ENCODE peak calls at places on chromosomes 6 and 20, in ten cellular contexts. One of them, this sample, is unnamed.

GRCh38 chr20:33835773-33836172 is 24.6 kb downstream of the CHMP4B start:
- DNase-seq in hepatocyte: no peak
- DNase-seq in psoas muscle: peak; percentile 46
- DNase-seq in brain microvascular endothelial cell: no peak
- DNase-seq in HCT116: no peak
- DNase-seq in astrocyte: no peak
- DNase-seq in A549: no peak
- DNase-seq in neural progenitor cell: no peak
- DNase-seq in B cell: no peak
- DNase-seq in coronary artery: no peak
- DNase-seq in this sample: no peak

GRCh38 chr20:57990396-57990987 is 238.0 kb downstream of the ANKRD60 start:
- DNase-seq in hepatocyte: no peak
- DNase-seq in psoas muscle: peak; percentile 45
- DNase-seq in brain microvascular endothelial cell: no peak
- DNase-seq in HCT116: no peak
- DNase-seq in astrocyte: peak; percentile 85
- DNase-seq in A549: no peak
- DNase-seq in neural progenitor cell: no peak
- DNase-seq in B cell: no peak
- DNase-seq in coronary artery: no peak
- DNase-seq in this sample: no peak

GRCh38 chr6:163707385-163708355 is 293.2 kb downstream of the QKI start:
- DNase-seq in hepatocyte: no peak
- DNase-seq in psoas muscle: no peak
- DNase-seq in brain microvascular endothelial cell: no peak
- DNase-seq in HCT116: no peak
- DNase-seq in astrocyte: no peak
- DNase-seq in A549: no peak
- DNase-seq in neural progenitor cell: no peak
- DNase-seq in B cell: peak; percentile 57
- DNase-seq in coronary artery: no peak
- DNase-seq in this sample: peak; percentile 57

GRCh38 chr20:57675773-57676172 is 34.0 kb downstream of the PMEPA1 start:
- DNase-seq in hepatocyte: no peak
- DNase-seq in psoas muscle: no peak
- DNase-seq in brain microvascular endothelial cell: no peak
- DNase-seq in HCT116: no peak
- DNase-seq in astrocyte: no peak
- DNase-seq in A549: no peak
- DNase-seq in neural progenitor cell: no peak
- DNase-seq in B cell: no peak
- DNase-seq in coronary artery: no peak
- DNase-seq in this sample: no peak

GRCh38 chr20:8255945-8256632 is 124.0 kb downstream of the PLCB1 start:
- DNase-seq in hepatocyte: no peak
- DNase-seq in psoas muscle: no peak
- DNase-seq in brain microvascular endothelial cell: no peak
- DNase-seq in HCT116: no peak
- DNase-seq in astrocyte: no peak
- DNase-seq in A549: no peak
- DNase-seq in neural progenitor cell: peak; percentile 6
- DNase-seq in B cell: no peak
- DNase-seq in coronary artery: no peak
- DNase-seq in this sample: no peak

GRCh38 chr6:54493138-54493537 is 184.9 kb downstream of the TINAG start:
- DNase-seq in hepatocyte: no peak
- DNase-seq in psoas muscle: no peak
- DNase-seq in brain microvascular endothelial cell: peak; percentile 27
- DNase-seq in HCT116: peak; percentile 29
- DNase-seq in astrocyte: peak; percentile 72
- DNase-seq in A549: peak; percentile 1
- DNase-seq in neural progenitor cell: no peak
- DNase-seq in B cell: no peak
- DNase-seq in coronary artery: no peak
- DNase-seq in this sample: no peak

GRCh38 chr20:32456869-32457421 is 98.8 kb downstream of the ASXL1 start:
- DNase-seq in hepatocyte: peak; percentile 90
- DNase-seq in psoas muscle: peak; percentile 60
- DNase-seq in brain microvascular endothelial cell: no peak
- DNase-seq in HCT116: no peak
- DNase-seq in astrocyte: no peak
- DNase-seq in A549: peak; percentile 90
- DNase-seq in neural progenitor cell: peak; percentile 91
- DNase-seq in B cell: peak; percentile 58
- DNase-seq in coronary artery: no peak
- DNase-seq in this sample: peak; percentile 90

GRCh38 chr6:84779380-84779779 is 15.0 kb upstream of the TBX18 start:
- DNase-seq in hepatocyte: no peak
- DNase-seq in psoas muscle: no peak
- DNase-seq in brain microvascular endothelial cell: no peak
- DNase-seq in HCT116: no peak
- DNase-seq in astrocyte: no peak
- DNase-seq in A549: no peak
- DNase-seq in neural progenitor cell: no peak
- DNase-seq in B cell: no peak
- DNase-seq in coronary artery: no peak
- DNase-seq in this sample: no peak

GRCh38 chr20:33675127-33675954 is 1.1 kb upstream of the NECAB3 start:
- DNase-seq in hepatocyte: no peak
- DNase-seq in psoas muscle: no peak
- DNase-seq in brain microvascular endothelial cell: no peak
- DNase-seq in HCT116: no peak
- DNase-seq in astrocyte: no peak
- DNase-seq in A549: no peak
- DNase-seq in neural progenitor cell: no peak
- DNase-seq in B cell: no peak
- DNase-seq in coronary artery: no peak
- DNase-seq in this sample: no peak

DNA sequence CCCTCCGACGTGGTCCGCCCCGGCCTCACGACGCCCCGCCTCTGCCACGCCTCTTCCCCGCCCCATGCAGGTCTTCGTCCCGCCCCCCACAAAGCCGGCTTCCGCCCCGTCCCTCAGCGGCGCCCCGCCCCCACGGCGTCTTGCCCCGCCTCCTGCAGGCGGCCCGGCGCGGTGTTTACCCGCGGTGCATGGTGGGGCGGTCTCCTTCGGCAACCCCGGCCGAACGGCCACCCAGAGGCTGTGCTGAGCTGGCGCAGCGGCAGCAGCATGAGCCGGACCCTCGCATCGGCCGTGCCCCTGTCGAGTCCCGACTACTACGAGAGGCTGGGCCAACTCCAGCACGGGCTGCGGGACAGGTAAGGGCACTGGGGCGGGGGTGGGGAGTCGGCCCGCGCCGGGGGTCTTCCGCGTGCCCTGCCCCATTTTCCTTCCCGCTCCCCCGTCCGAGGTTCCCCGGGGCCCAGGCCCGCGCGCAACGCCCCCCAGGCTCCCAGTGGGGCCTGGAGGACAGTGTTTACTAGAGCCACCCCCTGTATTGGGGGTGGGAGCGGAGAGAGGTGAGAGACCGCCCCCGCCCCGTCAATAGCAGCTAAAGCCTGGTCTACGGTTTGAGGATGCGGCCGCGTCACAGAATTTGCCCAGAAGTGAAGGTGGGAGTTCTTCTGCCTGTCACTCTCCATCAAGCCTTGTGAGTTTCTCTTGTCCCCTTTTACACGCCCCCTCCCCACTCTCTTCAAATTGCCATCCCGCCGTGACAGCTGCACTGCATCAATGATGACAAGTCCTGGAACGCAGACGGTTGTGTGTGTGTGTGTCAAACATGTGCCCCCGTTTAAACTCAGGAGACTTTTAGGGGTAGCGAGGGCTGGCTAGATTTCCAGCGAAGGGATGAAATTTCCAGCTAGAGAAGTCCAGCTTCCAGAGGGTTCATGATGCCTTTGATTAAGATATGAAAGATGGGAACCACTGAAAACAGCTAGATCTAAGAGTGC is at the start of gene KIZ:
- DNase-seq in hepatocyte: peak; percentile 99
- DNase-seq in psoas muscle: peak; percentile 97
- DNase-seq in brain microvascular endothelial cell: peak; percentile 91
- DNase-seq in HCT116: peak; percentile 84
- DNase-seq in astrocyte: peak; percentile 79
- DNase-seq in A549: peak; percentile 83
- DNase-seq in neural progenitor cell: peak; percentile 98
- DNase-seq in B cell: peak; percentile 99
- DNase-seq in coronary artery: peak; percentile 96
- DNase-seq in this sample: peak; percentile 97
- TF ChIP-seq CTCF in hepatocyte: peak; percentile 46
- TF ChIP-seq CTCF in psoas muscle: peak; percentile 45
- TF ChIP-seq CTCF in brain microvascular endothelial cell: peak; percentile 34
- TF ChIP-seq CTCF in HCT116: peak; percentile 26
- TF ChIP-seq CTCF in astrocyte: no peak
- TF ChIP-seq CTCF in A549: no peak
- TF ChIP-seq CTCF in neural progenitor cell: peak; percentile 43
- TF ChIP-seq CTCF in B cell: peak; percentile 53
- TF ChIP-seq CTCF in coronary artery: no peak
- TF ChIP-seq CTCF in this sample: peak; percentile 26

GRCh38 chr6:157548635-157549467 is 167.9 kb downstream of the ZDHHC14 start:
- DNase-seq in hepatocyte: no peak
- DNase-seq in psoas muscle: no peak
- DNase-seq in brain microvascular endothelial cell: no peak
- DNase-seq in HCT116: no peak
- DNase-seq in astrocyte: no peak
- DNase-seq in A549: no peak
- DNase-seq in neural progenitor cell: no peak
- DNase-seq in B cell: peak; percentile 64
- DNase-seq in coronary artery: no peak
- DNase-seq in this sample: no peak
- TF ChIP-seq CTCF in hepatocyte: no peak
- TF ChIP-seq CTCF in psoas muscle: no peak
- TF ChIP-seq CTCF in brain microvascular endothelial cell: no peak
- TF ChIP-seq CTCF in HCT116: no peak
- TF ChIP-seq CTCF in astrocyte: no peak
- TF ChIP-seq CTCF in A549: no peak
- TF ChIP-seq CTCF in neural progenitor cell: no peak
- TF ChIP-seq CTCF in B cell: no peak
- TF ChIP-seq CTCF in coronary artery: no peak
- TF ChIP-seq CTCF in this sample: no peak

GRCh38 chr6:145427232-145427631 is 308.1 kb downstream of the EPM2A start:
- DNase-seq in hepatocyte: peak; percentile 7
- DNase-seq in psoas muscle: no peak
- DNase-seq in brain microvascular endothelial cell: no peak
- DNase-seq in HCT116: no peak
- DNase-seq in astrocyte: no peak
- DNase-seq in A549: no peak
- DNase-seq in neural progenitor cell: no peak
- DNase-seq in B cell: no peak
- DNase-seq in coronary artery: no peak
- DNase-seq in this sample: no peak
- TF ChIP-seq CTCF in hepatocyte: no peak
- TF ChIP-seq CTCF in psoas muscle: no peak
- TF ChIP-seq CTCF in brain microvascular endothelial cell: no peak
- TF ChIP-seq CTCF in HCT116: no peak
- TF ChIP-seq CTCF in astrocyte: no peak
- TF ChIP-seq CTCF in A549: no peak
- TF ChIP-seq CTCF in neural progenitor cell: no peak
- TF ChIP-seq CTCF in B cell: no peak
- TF ChIP-seq CTCF in coronary artery: no peak
- TF ChIP-seq CTCF in this sample: no peak

DNA sequence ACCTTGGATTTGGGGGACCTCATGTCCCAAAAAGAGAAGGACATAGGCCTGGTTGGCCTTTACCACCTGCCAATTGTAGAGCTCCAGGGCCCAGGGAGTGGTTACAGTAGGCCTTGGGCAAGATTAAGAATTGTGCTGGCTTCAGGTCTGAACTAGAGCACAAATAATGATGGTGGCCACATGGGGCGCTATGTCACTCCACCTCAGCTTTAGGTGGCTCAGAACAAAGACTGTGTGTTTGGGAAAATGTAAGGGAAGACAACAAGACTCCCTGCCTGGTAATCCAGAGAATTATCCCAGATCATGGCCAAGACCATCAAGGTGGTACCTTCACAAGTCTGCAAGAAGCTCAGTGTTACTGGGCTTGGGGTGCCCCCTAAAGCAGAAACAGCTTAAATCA is 224.9 kb upstream of the OPRM1 start:
- DNase-seq in hepatocyte: no peak
- DNase-seq in psoas muscle: no peak
- DNase-seq in brain microvascular endothelial cell: no peak
- DNase-seq in HCT116: no peak
- DNase-seq in astrocyte: no peak
- DNase-seq in A549: no peak
- DNase-seq in neural progenitor cell: peak; percentile 52
- DNase-seq in B cell: no peak
- DNase-seq in coronary artery: no peak
- DNase-seq in this sample: no peak
- TF ChIP-seq CTCF in hepatocyte: no peak
- TF ChIP-seq CTCF in psoas muscle: no peak
- TF ChIP-seq CTCF in brain microvascular endothelial cell: peak; percentile 37
- TF ChIP-seq CTCF in HCT116: peak; percentile 61
- TF ChIP-seq CTCF in astrocyte: no peak
- TF ChIP-seq CTCF in A549: no peak
- TF ChIP-seq CTCF in neural progenitor cell: peak; percentile 60
- TF ChIP-seq CTCF in B cell: no peak
- TF ChIP-seq CTCF in coronary artery: no peak
- TF ChIP-seq CTCF in this sample: no peak

GRCh38 chr6:64715624-64716023 is 991.4 kb downstream of the EYS start:
- DNase-seq in hepatocyte: no peak
- DNase-seq in psoas muscle: no peak
- DNase-seq in brain microvascular endothelial cell: no peak
- DNase-seq in HCT116: no peak
- DNase-seq in astrocyte: no peak
- DNase-seq in A549: no peak
- DNase-seq in neural progenitor cell: no peak
- DNase-seq in B cell: no peak
- DNase-seq in coronary artery: no peak
- DNase-seq in this sample: no peak
- TF ChIP-seq CTCF in hepatocyte: no peak
- TF ChIP-seq CTCF in psoas muscle: no peak
- TF ChIP-seq CTCF in brain microvascular endothelial cell: no peak
- TF ChIP-seq CTCF in HCT116: no peak
- TF ChIP-seq CTCF in astrocyte: no peak
- TF ChIP-seq CTCF in A549: no peak
- TF ChIP-seq CTCF in neural progenitor cell: no peak
- TF ChIP-seq CTCF in B cell: no peak
- TF ChIP-seq CTCF in coronary artery: no peak
- TF ChIP-seq CTCF in this sample: no peak

This sample was measured in GM20000.